ENCODE peak calls at places on chromosomes 12 and 14, in ten cellular contexts. S is mesenchymal stem cell; F is breast epithelium; A is OCI-LY7; N is lower lobe of right lung; V is aorta; O is CD8-positive, alpha-beta T cell; Z is CD4-positive, alpha-beta T cell; H is HepG2; D is cardiac muscle cell. R is an unnamed sample.

GRCh38 chr14:80942158-80942738 is 710 bp upstream of the CEP128 start:
- DNase-seq in F (no peak), S (no peak), H (no peak), A (peak; percentile 51), O (no peak), N (no peak), V (no peak), D (peak; percentile 10), Z (no peak), R (no peak)

GRCh38 chr12:103928736-103929050 is 1.5 kb upstream of the HSP90B1 start:
- DNase-seq in V (peak; percentile 64), Z (peak; percentile 25), O (peak; percentile 16), S (no peak), D (no peak), N (peak; percentile 58), A (peak; percentile 74), F (no peak), H (no peak), R (peak; percentile 49)

GRCh38 chr12:10372534-10372931 is 17.3 kb downstream of the KLRK1 start:
- DNase-seq in H (no peak), O (no peak), A (no peak), F (no peak), N (no peak), V (no peak), S (no peak), D (no peak), Z (no peak), R (no peak)

GRCh38 chr14:91573528-91573893 is 63.4 kb upstream of the PPP4R3A start:
- DNase-seq in N (no peak), A (no peak), V (no peak), H (no peak), Z (no peak), D (no peak), F (no peak), O (no peak), S (no peak), R (no peak)

GRCh38 chr14:53409974-53410373 is 256.9 kb upstream of the DDHD1 start:
- DNase-seq in Z (no peak), D (no peak), O (no peak), N (no peak), H (no peak), V (no peak), S (peak; percentile 83), A (no peak), F (no peak), R (no peak)

GRCh38 chr12:58564721-58565120 is 355.6 kb downstream of the LRIG3 start:
- DNase-seq in D (peak; percentile 11), F (no peak), A (no peak), S (peak; percentile 40), N (no peak), H (no peak), Z (no peak), V (no peak), O (no peak), R (no peak)

GRCh38 chr12:125015680-125016310 is 22.4 kb downstream of the BRI3BP start:
- DNase-seq in V (peak; percentile 15), A (no peak), Z (no peak), F (no peak), N (no peak), D (no peak), H (no peak), O (no peak), S (no peak), R (no peak)

GRCh38 chr14:68476212-68476964 is 316.5 kb downstream of the ZFP36L1 start:
- DNase-seq in F (no peak), Z (no peak), H (peak; percentile 45), V (peak; percentile 77), D (peak; percentile 91), O (no peak), N (peak; percentile 72), A (peak; percentile 89), S (peak; percentile 97), R (no peak)

GRCh38 chr14:80787876-80788275 is 153.7 kb downstream of the CEP128 start:
- DNase-seq in F (no peak), S (no peak), D (no peak), Z (no peak), A (no peak), H (no peak), N (no peak), V (no peak), O (no peak), R (no peak)

GRCh38 chr12:6469092-6469491 is 1.4 kb downstream of the VAMP1 start:
- DNase-seq in Z (no peak), A (no peak), D (no peak), O (no peak), V (no peak), F (no peak), S (no peak), N (no peak), H (no peak), R (no peak)

GRCh38 chr14:73777420-73777819 is 63.2 kb upstream of the PNMA1 start:
- DNase-seq in S (no peak), Z (no peak), A (peak; percentile 71), H (no peak), D (no peak), F (no peak), N (no peak), V (peak; percentile 26), O (no peak), R (no peak)

DNA sequence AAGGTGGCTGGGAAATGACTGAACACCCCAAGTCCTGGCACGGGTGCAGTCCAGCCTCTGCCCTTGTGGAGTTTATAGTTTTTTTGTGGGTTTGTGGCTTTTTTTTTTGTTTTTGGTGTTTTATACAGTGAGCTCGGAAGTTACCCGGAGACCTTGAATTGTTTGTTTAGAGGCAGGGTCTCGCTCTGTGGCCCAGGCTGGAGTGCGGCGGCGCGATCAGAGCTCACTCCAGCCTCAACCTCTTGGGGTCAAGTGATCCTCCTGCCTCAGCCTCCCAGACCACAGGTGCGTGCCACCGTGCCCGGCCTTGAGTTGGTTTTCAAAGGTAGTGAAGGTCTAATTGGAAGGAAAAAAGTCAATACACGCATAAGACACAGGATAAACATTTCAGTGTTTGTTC is 879 bp upstream of the ANHX start:
- DNase-seq in F (no peak), A (no peak), V (no peak), S (no peak), Z (no peak), H (no peak), O (no peak), D (no peak), N (no peak), R (no peak)
- H3K9me3 ChIP-seq in F (peaks cover 42% of the 10 kb centered on the region), A (no peaks in the 10 kb centered on the region), V (no peaks in the 10 kb centered on the region), S (peaks cover 51% of the 10 kb centered on the region), Z (peaks cover 8% of the 10 kb centered on the region), H (peaks cover 81% of the 10 kb centered on the region), O (no peaks in the 10 kb centered on the region), D (no peaks in the 10 kb centered on the region), N (peaks cover 4% of the 10 kb centered on the region), R (peaks cover 3% of the 10 kb centered on the region)

GRCh38 chr14:56170028-56170427 is 51.8 kb downstream of the PELI2 start:
- DNase-seq in N (no peak), S (peak; percentile 28), H (no peak), Z (no peak), F (no peak), O (no peak), A (no peak), D (peak; percentile 69), V (no peak), R (no peak)
- H3K9me3 ChIP-seq in N (peaks cover 9% of the 10 kb centered on the region), S (peaks cover 14% of the 10 kb centered on the region), H (peaks cover 6% of the 10 kb centered on the region), Z (no peaks in the 10 kb centered on the region), F (no peaks in the 10 kb centered on the region), O (peaks cover 4% of the 10 kb centered on the region), A (no peaks in the 10 kb centered on the region), D (no peaks in the 10 kb centered on the region), V (no peaks in the 10 kb centered on the region), R (peaks cover 4% of the 10 kb centered on the region)

DNA sequence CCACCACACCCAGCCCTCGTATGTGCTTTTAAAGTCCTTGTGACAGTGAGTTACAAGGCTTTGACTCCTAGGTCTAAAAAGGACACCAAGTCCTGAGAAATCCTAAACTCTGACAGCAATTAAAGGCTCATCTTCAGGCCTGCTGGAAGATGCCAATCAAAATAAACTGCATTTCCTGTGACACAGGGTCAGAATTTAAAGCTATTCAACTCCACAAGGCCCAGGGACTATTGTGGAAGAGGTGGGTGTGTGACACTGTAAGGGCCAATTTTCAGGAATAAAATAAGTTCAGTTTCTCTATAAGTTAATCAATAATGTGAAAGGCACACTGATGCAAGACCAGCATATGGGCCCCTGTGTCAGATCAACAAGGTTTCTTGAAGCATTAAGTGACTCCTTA is 69.5 kb upstream of the HECTD1 start:
- DNase-seq in S (no peak), A (no peak), O (no peak), H (no peak), N (no peak), Z (no peak), V (no peak), F (no peak), D (no peak), R (no peak)
- H3K9me3 ChIP-seq in S (peaks cover 6% of the 10 kb centered on the region), A (peaks cover 16% of the 10 kb centered on the region), O (no peaks in the 10 kb centered on the region), H (peaks cover 40% of the 10 kb centered on the region), N (peaks cover 9% of the 10 kb centered on the region), Z (no peaks in the 10 kb centered on the region), V (no peaks in the 10 kb centered on the region), F (no peaks in the 10 kb centered on the region), D (peaks cover 3% of the 10 kb centered on the region), R (no peaks in the 10 kb centered on the region)

DNA sequence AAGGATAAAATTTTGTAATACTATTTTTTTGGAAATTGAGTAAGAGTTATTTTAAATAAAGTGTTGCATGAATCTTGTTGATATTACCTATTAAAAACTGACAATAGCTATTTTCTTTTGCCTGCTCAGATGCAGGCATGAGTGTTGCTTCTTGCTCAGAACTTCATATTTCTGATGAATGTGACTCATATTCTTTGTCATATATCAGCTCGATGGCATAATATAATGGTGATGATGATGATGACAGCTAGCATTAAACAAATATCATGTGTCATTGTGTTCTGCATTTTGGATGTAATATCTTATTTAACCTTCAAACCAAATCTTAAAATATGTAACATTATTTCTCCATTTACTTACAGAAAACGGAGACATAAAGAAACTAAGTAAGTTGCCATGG is 605.5 kb upstream of the FOXG1 start:
- DNase-seq in F (no peak), A (no peak), H (no peak), D (no peak), V (no peak), O (no peak), N (no peak), S (no peak), Z (no peak), R (no peak)
- H3K9me3 ChIP-seq in F (no peaks in the 10 kb centered on the region), A (peaks cover 11% of the 10 kb centered on the region), H (peaks cover 89% of the 10 kb centered on the region), D (no peaks in the 10 kb centered on the region), V (peaks cover 2% of the 10 kb centered on the region), O (peaks cover 4% of the 10 kb centered on the region), N (no peaks in the 10 kb centered on the region), S (peaks cover 4% of the 10 kb centered on the region), Z (no peaks in the 10 kb centered on the region), R (no peaks in the 10 kb centered on the region)

GRCh38 chr12:34402228-34402898 is 380.1 kb downstream of the ALG10 start:
- DNase-seq in F (peak; percentile 27), H (no peak), N (peak; percentile 24), V (peak; percentile 24), O (no peak), Z (no peak), D (no peak), A (no peak), S (no peak), R (peak; percentile 7)
- H3K9me3 ChIP-seq in F (peaks cover 97% of the 10 kb centered on the region), H (peaks cover 51% of the 10 kb centered on the region), N (peaks cover 38% of the 10 kb centered on the region), V (peaks cover 11% of the 10 kb centered on the region), O (peaks cover 9% of the 10 kb centered on the region), Z (peaks cover 39% of the 10 kb centered on the region), D (no peaks in the 10 kb centered on the region), A (no peaks in the 10 kb centered on the region), S (peaks cover 13% of the 10 kb centered on the region), R (peaks cover 4% of the 10 kb centered on the region)

DNA sequence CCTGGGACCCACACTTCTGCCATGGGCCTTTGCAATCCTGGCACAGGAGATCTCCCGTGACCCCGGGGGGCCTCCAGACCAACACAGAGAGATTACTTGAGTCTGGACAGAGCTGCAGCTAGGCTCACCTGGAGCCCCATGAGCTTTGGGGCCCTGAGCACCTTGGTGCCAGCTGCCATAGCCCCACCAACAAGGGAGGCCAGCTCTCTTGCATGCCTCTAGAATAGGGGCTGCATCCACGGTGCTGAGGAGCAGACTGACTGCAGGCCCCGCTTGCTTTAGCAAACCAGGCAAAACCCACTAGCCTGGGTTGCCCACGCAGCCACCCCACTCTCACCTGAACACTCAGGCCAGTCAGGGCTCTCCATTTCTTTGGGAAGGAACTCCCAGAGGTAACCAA is 3.7 kb upstream of the OR4N2 start:
- DNase-seq in F (no peak), N (no peak), S (no peak), Z (no peak), H (no peak), A (no peak), O (no peak), D (no peak), V (no peak), R (no peak)
- H3K9me3 ChIP-seq in F (no peaks in the 10 kb centered on the region), N (peaks cover 7% of the 10 kb centered on the region), S (no peaks in the 10 kb centered on the region), Z (no peaks in the 10 kb centered on the region), H (no peaks in the 10 kb centered on the region), A (peaks cover 15% of the 10 kb centered on the region), O (no peaks in the 10 kb centered on the region), D (no peaks in the 10 kb centered on the region), V (no peaks in the 10 kb centered on the region), R (no peaks in the 10 kb centered on the region)

R was measured in T-helper 17 cell.